ENCODE peak calls at places on chromosomes 12 and 14, in eight cellular contexts. B is Right ventricle myocardium superior; J is activated T-helper 1 cell treated with anti-CD3 and anti-CD28 coated beads, Interleukin-12 subunit alpha, Interleukin-12 subunit beta, Interleukin-2, Interleukin-4 antibody, amounts not matched to agents 30 ng/mL and 10 ng/mL and 1 ng/mL, durations not matched to agents 14 hours and 24 hours and 36 hours; A is GM12865; T is stimulated activated CD4-positive, alpha-beta T cell treated with anti-CD3 and anti-CD28 coated beads, Interleukin-2, amount 100 ng/mL, for 48 hours; X is GM20000; K is non-pigmented ciliary epithelial cell; C is NCI-H1436. E is an unnamed sample.

GRCh38 chr12:110079477-110080400 is 31.4 kb upstream of the C12orf76 start:
- DNase-seq in B (peak; percentile 75), J (peak; percentile 76), A (peak; percentile 94), T (peak; percentile 58), X (peak; percentile 71), K (no peak), C (no peak), E (no peak)

GRCh38 chr12:120474092-120474960 is 4.8 kb upstream of the SRSF9 start:
- DNase-seq in B (no peak), J (no peak), A (no peak), T (no peak), X (no peak), K (no peak), C (no peak), E (no peak)

GRCh38 chr12:132078190-132078589 is 65.9 kb downstream of the DDX51 start:
- DNase-seq in B (no peak), J (no peak), A (no peak), T (no peak), X (no peak), K (peak; percentile 20), C (no peak), E (no peak)

GRCh38 chr12:19591951-19592350 is 152.7 kb downstream of the AEBP2 start:
- DNase-seq in B (no peak), J (no peak), A (no peak), T (no peak), X (no peak), K (no peak), C (no peak), E (no peak)

GRCh38 chr12:115000038-115000437 is 316.1 kb upstream of the TBX3 start:
- DNase-seq in B (no peak), J (no peak), A (peak; percentile 76), T (no peak), X (no peak), K (peak; percentile 18), C (peak; percentile 69), E (no peak)

GRCh38 chr12:90174198-90174510 is 465.5 kb upstream of the ATP2B1 start:
- DNase-seq in B (no peak), J (no peak), A (peak; percentile 7), T (no peak), X (no peak), K (peak; percentile 17), C (no peak), E (no peak)

GRCh38 chr14:24171422-24172260 is at the start of gene REC8:
- DNase-seq in B (peak; percentile 79), J (no peak), A (peak; percentile 97), T (peak; percentile 44), X (peak; percentile 94), K (peak; percentile 89), C (no peak), E (peak; percentile 99)

GRCh38 chr12:11697670-11698387 is 48.4 kb downstream of the ETV6 start:
- DNase-seq in B (no peak), J (no peak), A (no peak), T (no peak), X (no peak), K (no peak), C (no peak), E (peak; percentile 72)

GRCh38 chr12:14267724-14268123 is 97.8 kb upstream of the ATF7IP start:
- DNase-seq in B (no peak), J (no peak), A (no peak), T (no peak), X (no peak), K (no peak), C (no peak), E (no peak)

GRCh38 chr12:15928345-15928744 is 17.2 kb downstream of the DERA start:
- DNase-seq in B (no peak), J (no peak), A (no peak), T (no peak), X (no peak), K (peak; percentile 93), C (no peak), E (no peak)

GRCh38 chr12:46523863-46524770 is 151.5 kb upstream of the SLC38A2 start:
- DNase-seq in B (no peak), J (peak; percentile 48), A (no peak), T (peak; percentile 28), X (no peak), K (peak; percentile 99), C (no peak), E (no peak)

GRCh38 chr12:7118914-7119313 is 9.8 kb downstream of the RBP5 start:
- DNase-seq in B (no peak), J (no peak), A (no peak), T (no peak), X (no peak), K (no peak), C (no peak), E (no peak)

GRCh38 chr14:31505411-31505810 is 17.6 kb upstream of the GPR33 start:
- DNase-seq in B (no peak), J (no peak), A (no peak), T (no peak), X (no peak), K (peak; percentile 32), C (no peak), E (no peak)

GRCh38 chr12:47935196-47935595 is 28.2 kb upstream of the TMEM106C start:
- DNase-seq in B (peak; percentile 75), J (no peak), A (no peak), T (no peak), X (no peak), K (no peak), C (no peak), E (no peak)

GRCh38 chr12:20063116-20063515 is 305.2 kb upstream of the PDE3A start:
- DNase-seq in B (no peak), J (no peak), A (no peak), T (no peak), X (no peak), K (no peak), C (no peak), E (no peak)

GRCh38 chr12:124861492-124861891 is 2.2 kb downstream of the SCARB1 start:
- DNase-seq in B (peak; percentile 88), J (no peak), A (peak; percentile 72), T (no peak), X (no peak), K (no peak), C (no peak), E (peak; percentile 76)

GRCh38 chr14:55540847-55541773 is 38.9 kb upstream of the KTN1 start:
- DNase-seq in B (no peak), J (no peak), A (no peak), T (no peak), X (no peak), K (peak; percentile 6), C (no peak), E (peak; percentile 3)

GRCh38 chr12:92085040-92085439 is 60.6 kb downstream of the BTG1 start:
- DNase-seq in B (no peak), J (no peak), A (peak; percentile 71), T (no peak), X (no peak), K (no peak), C (no peak), E (no peak)

GRCh38 chr14:37253905-37254304 is 56.2 kb downstream of the MIPOL1 start:
- DNase-seq in B (no peak), J (no peak), A (no peak), T (no peak), X (no peak), K (peak; percentile 45), C (no peak), E (peak; percentile 52)

GRCh38 chr12:701896-702539 is 38.8 kb upstream of the NINJ2 start:
- DNase-seq in B (no peak), J (no peak), A (no peak), T (no peak), X (no peak), K (no peak), C (no peak), E (no peak)

GRCh38 chr12:65279387-65280112 is 1.1 kb downstream of the MSRB3 start:
- DNase-seq in B (no peak), J (no peak), A (no peak), T (no peak), X (no peak), K (no peak), C (no peak), E (no peak)